ENCODE peak calls at places on chromosome 5, in ten cellular contexts. E, J, S, T, G, X, B, O, L and C are unnamed samples.

GRCh38 chr5:79842991-79843390 is 148.1 kb downstream of the MTX3 start:
- DNase-seq in T (no peak), X (no peak), E (no peak), L (no peak), G (no peak), J (no peak), O (no peak), S (no peak), B (no peak), C (no peak)

GRCh38 chr5:107468286-107468685 is 202.5 kb downstream of the EFNA5 start:
- DNase-seq in E (no peak), S (no peak), L (no peak), B (no peak), T (no peak), O (no peak), X (no peak), J (no peak), G (no peak), C (no peak)

GRCh38 chr5:93299596-93300308 is 281.3 kb downstream of the NR2F1-AS1 start:
- DNase-seq in J (no peak), L (peak), T (no peak), O (no peak), S (no peak), G (no peak), E (peak), X (no peak), B (no peak), C (no peak)

GRCh38 chr5:137315534-137316345 is 183.4 kb downstream of the SPOCK1 start:
- DNase-seq in T (peak), X (no peak), S (no peak), O (peak), G (no peak), L (peak), B (no peak), E (peak), J (no peak), C (no peak)

GRCh38 chr5:137220523-137220927 is 278.6 kb downstream of the SPOCK1 start:
- DNase-seq in L (no peak), X (no peak), J (peak), E (peak), S (no peak), B (no peak), O (no peak), T (peak), G (no peak), C (no peak)

GRCh38 chr5:179301796-179302195 is 43.5 kb downstream of the ADAMTS2 start:
- DNase-seq in G (no peak), J (no peak), T (no peak), E (no peak), O (no peak), X (no peak), S (no peak), B (no peak), L (no peak), C (no peak)

GRCh38 chr5:78799254-78800017 is 150.9 kb upstream of the LHFPL2 start:
- DNase-seq in S (no peak), O (no peak), G (no peak), T (peak), B (no peak), L (no peak), J (peak), X (no peak), E (no peak), C (no peak)

GRCh38 chr5:43152946-43153345 is 32.2 kb downstream of the ZNF131 start:
- DNase-seq in J (peak), S (no peak), G (no peak), O (no peak), X (no peak), E (no peak), L (no peak), T (peak), B (no peak), C (no peak)

GRCh38 chr5:177509361-177509951 is at the start of gene DOK3:
- DNase-seq in E (no peak), B (no peak), J (no peak), G (no peak), L (no peak), X (no peak), S (no peak), T (no peak), O (no peak), C (no peak)

GRCh38 chr5:159052282-159053011 is 47.3 kb downstream of the EBF1 start:
- DNase-seq in G (no peak), S (no peak), J (peak), O (no peak), E (no peak), L (peak), T (peak), X (no peak), B (no peak), C (no peak)

GRCh38 chr5:36694351-36694750 is 87.9 kb downstream of the SLC1A3 start:
- DNase-seq in J (no peak), O (no peak), L (no peak), B (no peak), S (no peak), T (peak), G (no peak), E (no peak), X (no peak), C (no peak)

GRCh38 chr5:71782771-71783770 is 64.0 kb downstream of the CARTPT start:
- DNase-seq in B (no peak), T (peak), G (peak), S (peak), O (peak), J (peak), L (peak), E (peak), X (peak), C (peak)

GRCh38 chr5:119179857-119180641 is 109.2 kb downstream of the DMXL1 start:
- DNase-seq in L (no peak), E (peak), B (no peak), T (peak), O (peak), J (peak), X (no peak), S (no peak), G (no peak), C (no peak)

GRCh38 chr5:55101556-55102276 is 730 bp upstream of the GZMA start:
- DNase-seq in G (no peak), O (no peak), X (no peak), L (no peak), S (no peak), J (no peak), E (no peak), T (no peak), B (no peak), C (no peak)

GRCh38 chr5:92505925-92506324 is 1075.1 kb downstream of the NR2F1-AS1 start:
- DNase-seq in B (no peak), L (no peak), X (no peak), E (no peak), G (no peak), O (no peak), T (no peak), J (peak), S (no peak), C (no peak)

GRCh38 chr5:93721045-93721444 is 20.4 kb downstream of the POU5F2 start:
- DNase-seq in L (no peak), S (no peak), E (no peak), G (no peak), J (no peak), B (no peak), T (no peak), O (no peak), X (no peak), C (no peak)

GRCh38 chr5:160747963-160748362 is 104.0 kb downstream of the ATP10B start:
- DNase-seq in J (no peak), X (no peak), G (no peak), O (no peak), B (no peak), S (no peak), T (no peak), L (no peak), E (peak), C (no peak)

GRCh38 chr5:168334161-168335094 is 43.0 kb downstream of the WWC1 start:
- DNase-seq in L (no peak), B (no peak), G (no peak), T (peak), X (no peak), S (no peak), E (peak), J (peak), O (no peak), C (no peak)

GRCh38 chr5:128537306-128537998 is 593 bp downstream of the FBN2 start:
- DNase-seq in O (no peak), T (peak), B (no peak), L (no peak), X (no peak), J (peak), E (no peak), G (peak), S (no peak), C (no peak)

GRCh38 chr5:172837640-172838039 is 3.6 kb downstream of the ERGIC1 start:
- DNase-seq in X (peak), J (no peak), T (no peak), G (peak), B (no peak), L (no peak), E (peak), S (no peak), O (peak), C (peak)

GRCh38 chr5:4879693-4880303 is 260.3 kb upstream of the ADAMTS16 start:
- DNase-seq in E (peak), T (peak), X (peak), L (peak), J (peak), S (peak), B (no peak), O (peak), G (peak), C (peak)

GRCh38 chr5:83474170-83474796 is 2.7 kb downstream of the VCAN start:
- DNase-seq in S (peak), E (peak), L (peak), B (peak), X (no peak), G (peak), J (peak), O (peak), T (peak), C (peak)

GRCh38 chr5:74017112-74017511 is 391.1 kb downstream of the ARHGEF28 start:
- DNase-seq in L (no peak), O (peak), E (no peak), T (peak), B (no peak), G (no peak), J (peak), S (no peak), X (no peak), C (no peak)

GRCh38 chr5:95973793-95974325 is 12.2 kb upstream of the ELL2 start:
- DNase-seq in O (no peak), J (no peak), G (no peak), B (no peak), L (no peak), S (no peak), X (no peak), E (no peak), T (peak), C (no peak)

GRCh38 chr5:181173420-181174342 is 26.3 kb downstream of the OR2V2 start:
- DNase-seq in G (no peak), L (no peak), S (peak), E (no peak), O (no peak), B (peak), J (peak), T (peak), X (peak), C (no peak)

GRCh38 chr5:78103226-78103722 is 191.2 kb downstream of the AP3B1 start:
- DNase-seq in X (no peak), T (no peak), J (no peak), E (no peak), B (no peak), G (no peak), L (no peak), S (no peak), O (no peak), C (no peak)

GRCh38 chr5:104061707-104062106 is 499.1 kb upstream of the NUDT12 start:
- DNase-seq in S (no peak), L (no peak), B (no peak), G (no peak), X (no peak), J (no peak), T (no peak), O (no peak), E (no peak), C (no peak)

GRCh38 chr5:72584466-72584865 is 77.3 kb upstream of the ZNF366 start:
- DNase-seq in L (no peak), O (no peak), T (peak), B (no peak), E (no peak), G (no peak), S (no peak), J (peak), X (no peak), C (no peak)

GRCh38 chr5:126516133-126516532 is 78.9 kb downstream of the ALDH7A1 start:
- DNase-seq in J (peak), T (peak), E (peak), L (no peak), O (no peak), G (no peak), S (no peak), B (no peak), X (no peak), C (no peak)

GRCh38 chr5:103391659-103392058 is 133.1 kb downstream of the MACIR start:
- DNase-seq in O (no peak), B (no peak), J (no peak), L (no peak), S (no peak), G (no peak), E (no peak), T (no peak), X (no peak), C (no peak)

GRCh38 chr5:59039296-59040006 is 456.6 kb downstream of the RAB3C start:
- DNase-seq in E (no peak), O (peak), S (peak), B (peak), G (peak), L (no peak), X (peak), T (peak), J (peak), C (peak)

GRCh38 chr5:143361438-143361837 is 42.0 kb downstream of the NR3C1 start:
- DNase-seq in B (no peak), L (no peak), T (no peak), O (no peak), X (no peak), S (no peak), J (no peak), G (no peak), E (no peak), C (no peak)